ENCODE peak calls at places on chromosomes 5 and 9, in eight cellular contexts. One of them, this sample, is unnamed.

GRCh38 chr9:111056554-111056953 is 18.3 kb upstream of the LPAR1 start:
- DNase-seq in A549: no peak
- DNase-seq in ascending aorta: no peak
- DNase-seq in sigmoid colon: no peak
- DNase-seq in GM12864: no peak
- DNase-seq in MM.1S: no peak
- DNase-seq in neural progenitor cell: no peak
- DNase-seq in breast epithelium: no peak
- DNase-seq in this sample: peak

GRCh38 chr5:100777680-100778281 is 125.3 kb downstream of the ST8SIA4 start:
- DNase-seq in A549: no peak
- DNase-seq in ascending aorta: no peak
- DNase-seq in sigmoid colon: no peak
- DNase-seq in GM12864: peak
- DNase-seq in MM.1S: peak
- DNase-seq in neural progenitor cell: no peak
- DNase-seq in breast epithelium: no peak
- DNase-seq in this sample: peak

GRCh38 chr5:116577064-116577788 is 2.6 kb upstream of the SEMA6A start:
- DNase-seq in A549: no peak
- DNase-seq in ascending aorta: no peak
- DNase-seq in sigmoid colon: no peak
- DNase-seq in GM12864: peak
- DNase-seq in MM.1S: peak
- DNase-seq in neural progenitor cell: peak
- DNase-seq in breast epithelium: no peak
- DNase-seq in this sample: no peak

GRCh38 chr5:172678902-172679301 is 37.8 kb downstream of the NEURL1B start:
- DNase-seq in A549: no peak
- DNase-seq in ascending aorta: no peak
- DNase-seq in sigmoid colon: peak
- DNase-seq in GM12864: no peak
- DNase-seq in MM.1S: peak
- DNase-seq in neural progenitor cell: no peak
- DNase-seq in breast epithelium: no peak
- DNase-seq in this sample: no peak

GRCh38 chr5:78647411-78647818 is 1.2 kb downstream of the LHFPL2 start:
- DNase-seq in A549: peak
- DNase-seq in ascending aorta: no peak
- DNase-seq in sigmoid colon: peak
- DNase-seq in GM12864: no peak
- DNase-seq in MM.1S: no peak
- DNase-seq in neural progenitor cell: peak
- DNase-seq in breast epithelium: no peak
- DNase-seq in this sample: no peak

GRCh38 chr5:171706736-171707440 is 78.7 kb upstream of the SMIM23 start:
- DNase-seq in A549: no peak
- DNase-seq in ascending aorta: no peak
- DNase-seq in sigmoid colon: no peak
- DNase-seq in GM12864: no peak
- DNase-seq in MM.1S: no peak
- DNase-seq in neural progenitor cell: no peak
- DNase-seq in breast epithelium: no peak
- DNase-seq in this sample: no peak

GRCh38 chr9:136016882-136017812 is 56.0 kb upstream of the UBAC1 start:
- DNase-seq in A549: no peak
- DNase-seq in ascending aorta: no peak
- DNase-seq in sigmoid colon: peak
- DNase-seq in GM12864: no peak
- DNase-seq in MM.1S: no peak
- DNase-seq in neural progenitor cell: no peak
- DNase-seq in breast epithelium: peak
- DNase-seq in this sample: no peak

GRCh38 chr5:118778951-118779350 is 209.4 kb downstream of the DTWD2 start:
- DNase-seq in A549: no peak
- DNase-seq in ascending aorta: no peak
- DNase-seq in sigmoid colon: no peak
- DNase-seq in GM12864: no peak
- DNase-seq in MM.1S: no peak
- DNase-seq in neural progenitor cell: no peak
- DNase-seq in breast epithelium: no peak
- DNase-seq in this sample: no peak

GRCh38 chr5:124909734-124910133 is 163.3 kb upstream of the ZNF608 start:
- DNase-seq in A549: no peak
- DNase-seq in ascending aorta: no peak
- DNase-seq in sigmoid colon: no peak
- DNase-seq in GM12864: no peak
- DNase-seq in MM.1S: no peak
- DNase-seq in neural progenitor cell: no peak
- DNase-seq in breast epithelium: no peak
- DNase-seq in this sample: no peak

GRCh38 chr9:4420351-4420750 is 69.9 kb upstream of the SLC1A1 start:
- DNase-seq in A549: no peak
- DNase-seq in ascending aorta: no peak
- DNase-seq in sigmoid colon: no peak
- DNase-seq in GM12864: no peak
- DNase-seq in MM.1S: no peak
- DNase-seq in neural progenitor cell: no peak
- DNase-seq in breast epithelium: no peak
- DNase-seq in this sample: no peak

GRCh38 chr5:61578858-61579503 is 246.9 kb downstream of the ZSWIM6 start:
- DNase-seq in A549: no peak
- DNase-seq in ascending aorta: no peak
- DNase-seq in sigmoid colon: no peak
- DNase-seq in GM12864: no peak
- DNase-seq in MM.1S: no peak
- DNase-seq in neural progenitor cell: no peak
- DNase-seq in breast epithelium: no peak
- DNase-seq in this sample: no peak

GRCh38 chr5:61576556-61576955 is 244.5 kb downstream of the ZSWIM6 start:
- DNase-seq in A549: no peak
- DNase-seq in ascending aorta: no peak
- DNase-seq in sigmoid colon: no peak
- DNase-seq in GM12864: no peak
- DNase-seq in MM.1S: no peak
- DNase-seq in neural progenitor cell: no peak
- DNase-seq in breast epithelium: no peak
- DNase-seq in this sample: no peak

GRCh38 chr5:61575581-61575980 is 243.5 kb downstream of the ZSWIM6 start:
- DNase-seq in A549: no peak
- DNase-seq in ascending aorta: no peak
- DNase-seq in sigmoid colon: no peak
- DNase-seq in GM12864: no peak
- DNase-seq in MM.1S: no peak
- DNase-seq in neural progenitor cell: no peak
- DNase-seq in breast epithelium: no peak
- DNase-seq in this sample: no peak

GRCh38 chr5:61572959-61573358 is 240.9 kb downstream of the ZSWIM6 start:
- DNase-seq in A549: no peak
- DNase-seq in ascending aorta: no peak
- DNase-seq in sigmoid colon: no peak
- DNase-seq in GM12864: no peak
- DNase-seq in MM.1S: no peak
- DNase-seq in neural progenitor cell: no peak
- DNase-seq in breast epithelium: no peak
- DNase-seq in this sample: no peak

GRCh38 chr5:61575103-61575502 is 243.0 kb downstream of the ZSWIM6 start:
- DNase-seq in A549: no peak
- DNase-seq in ascending aorta: no peak
- DNase-seq in sigmoid colon: no peak
- DNase-seq in GM12864: no peak
- DNase-seq in MM.1S: no peak
- DNase-seq in neural progenitor cell: peak
- DNase-seq in breast epithelium: no peak
- DNase-seq in this sample: peak
- TF ChIP-seq CTCF in A549: no peak
- TF ChIP-seq CTCF in ascending aorta: no peak
- TF ChIP-seq CTCF in sigmoid colon: no peak
- TF ChIP-seq CTCF in GM12864: no peak
- TF ChIP-seq CTCF in MM.1S: no peak
- TF ChIP-seq CTCF in neural progenitor cell: no peak
- TF ChIP-seq CTCF in breast epithelium: no peak
- TF ChIP-seq CTCF in this sample: no peak

DNA sequence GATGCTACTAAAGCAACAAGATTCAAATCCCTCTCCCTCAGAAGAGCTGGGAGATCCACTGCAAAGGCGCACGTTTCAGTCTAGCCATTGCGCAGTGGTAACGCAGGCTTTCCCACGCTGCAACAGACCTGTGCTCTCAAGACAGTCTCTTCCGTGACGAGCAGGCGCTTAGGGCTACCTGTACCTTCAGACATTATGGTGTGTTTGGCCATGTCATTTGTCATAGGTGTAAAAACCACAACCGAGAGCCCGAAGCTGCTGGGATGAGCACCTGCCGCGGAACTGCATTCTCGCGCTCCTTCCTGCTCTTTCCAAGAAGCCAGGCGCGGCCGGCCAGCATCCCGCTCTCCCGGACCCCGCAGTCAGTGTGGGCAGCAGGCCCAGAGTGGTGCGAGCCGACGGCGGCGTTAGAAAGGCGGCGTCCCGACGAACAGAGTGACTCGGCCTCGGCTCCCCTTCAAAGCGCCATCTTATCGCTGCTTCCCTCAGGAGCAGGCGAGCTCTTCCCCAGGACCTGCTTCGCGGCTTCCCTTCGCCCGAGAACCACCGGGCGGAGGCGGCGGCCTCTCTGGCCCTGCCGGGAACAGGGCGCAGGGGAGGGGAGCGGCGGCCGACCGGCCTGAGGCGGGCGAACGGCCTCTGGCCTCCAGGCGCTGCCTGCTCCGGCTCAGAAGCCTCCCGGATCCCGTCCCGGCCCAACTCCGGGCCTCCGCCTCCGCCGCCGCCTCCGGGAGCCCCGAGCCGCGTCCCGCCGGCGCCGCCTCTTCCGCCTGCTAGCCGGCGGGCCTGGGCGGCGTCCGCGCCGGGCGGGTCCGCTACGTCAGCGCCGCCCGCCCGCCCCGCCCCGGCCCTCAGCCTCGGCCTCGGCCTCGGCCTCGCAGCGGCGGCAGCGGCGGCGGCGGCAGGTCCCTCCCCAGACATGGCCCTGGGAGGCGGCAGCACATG is at the start of gene FAM120A:
- DNase-seq in A549: peak
- DNase-seq in ascending aorta: no peak
- DNase-seq in sigmoid colon: peak
- DNase-seq in GM12864: no peak
- DNase-seq in MM.1S: peak
- DNase-seq in neural progenitor cell: peak
- DNase-seq in breast epithelium: peak
- DNase-seq in this sample: no peak
- H3K4me3 ChIP-seq in A549: peak
- H3K4me3 ChIP-seq in ascending aorta: peak
- H3K4me3 ChIP-seq in sigmoid colon: peak
- H3K4me3 ChIP-seq in GM12864: peak
- H3K4me3 ChIP-seq in MM.1S: peak
- H3K4me3 ChIP-seq in neural progenitor cell: peak
- H3K4me3 ChIP-seq in breast epithelium: peak
- H3K4me3 ChIP-seq in this sample: peak

GRCh38 chr9:133655701-133656100 is 19.5 kb downstream of the DBH start:
- DNase-seq in A549: no peak
- DNase-seq in ascending aorta: no peak
- DNase-seq in sigmoid colon: no peak
- DNase-seq in GM12864: no peak
- DNase-seq in MM.1S: no peak
- DNase-seq in neural progenitor cell: no peak
- DNase-seq in breast epithelium: no peak
- DNase-seq in this sample: no peak

GRCh38 chr9:133657120-133657661 is 21.0 kb downstream of the DBH start:
- DNase-seq in A549: no peak
- DNase-seq in ascending aorta: no peak
- DNase-seq in sigmoid colon: no peak
- DNase-seq in GM12864: no peak
- DNase-seq in MM.1S: no peak
- DNase-seq in neural progenitor cell: no peak
- DNase-seq in breast epithelium: no peak
- DNase-seq in this sample: no peak

GRCh38 chr9:133654736-133655657 is 18.8 kb downstream of the DBH start:
- DNase-seq in A549: no peak
- DNase-seq in ascending aorta: no peak
- DNase-seq in sigmoid colon: no peak
- DNase-seq in GM12864: no peak
- DNase-seq in MM.1S: no peak
- DNase-seq in neural progenitor cell: no peak
- DNase-seq in breast epithelium: no peak
- DNase-seq in this sample: no peak

GRCh38 chr9:133658442-133659431 is 22.6 kb downstream of the DBH start:
- DNase-seq in A549: peak
- DNase-seq in ascending aorta: no peak
- DNase-seq in sigmoid colon: no peak
- DNase-seq in GM12864: no peak
- DNase-seq in MM.1S: no peak
- DNase-seq in neural progenitor cell: peak
- DNase-seq in breast epithelium: no peak
- DNase-seq in this sample: no peak

GRCh38 chr9:133656211-133657119 is 20.3 kb downstream of the DBH start:
- DNase-seq in A549: no peak
- DNase-seq in ascending aorta: no peak
- DNase-seq in sigmoid colon: no peak
- DNase-seq in GM12864: no peak
- DNase-seq in MM.1S: no peak
- DNase-seq in neural progenitor cell: no peak
- DNase-seq in breast epithelium: no peak
- DNase-seq in this sample: no peak
- TF ChIP-seq CTCF in A549: no peak
- TF ChIP-seq CTCF in ascending aorta: no peak
- TF ChIP-seq CTCF in sigmoid colon: no peak
- TF ChIP-seq CTCF in GM12864: no peak
- TF ChIP-seq CTCF in MM.1S: no peak
- TF ChIP-seq CTCF in neural progenitor cell: no peak
- TF ChIP-seq CTCF in breast epithelium: no peak
- TF ChIP-seq CTCF in this sample: no peak

GRCh38 chr5:115193295-115193694 is 23.6 kb upstream of the TRIM36 start:
- DNase-seq in A549: no peak
- DNase-seq in ascending aorta: no peak
- DNase-seq in sigmoid colon: no peak
- DNase-seq in GM12864: no peak
- DNase-seq in MM.1S: no peak
- DNase-seq in neural progenitor cell: no peak
- DNase-seq in breast epithelium: no peak
- DNase-seq in this sample: no peak

GRCh38 chr5:115192098-115192497 is 22.4 kb upstream of the TRIM36 start:
- DNase-seq in A549: no peak
- DNase-seq in ascending aorta: no peak
- DNase-seq in sigmoid colon: no peak
- DNase-seq in GM12864: no peak
- DNase-seq in MM.1S: no peak
- DNase-seq in neural progenitor cell: no peak
- DNase-seq in breast epithelium: no peak
- DNase-seq in this sample: no peak

GRCh38 chr5:115189866-115190265 is 20.2 kb upstream of the TRIM36 start:
- DNase-seq in A549: no peak
- DNase-seq in ascending aorta: no peak
- DNase-seq in sigmoid colon: no peak
- DNase-seq in GM12864: no peak
- DNase-seq in MM.1S: no peak
- DNase-seq in neural progenitor cell: no peak
- DNase-seq in breast epithelium: no peak
- DNase-seq in this sample: no peak

GRCh38 chr5:115190388-115190787 is 20.7 kb upstream of the TRIM36 start:
- DNase-seq in A549: no peak
- DNase-seq in ascending aorta: no peak
- DNase-seq in sigmoid colon: no peak
- DNase-seq in GM12864: no peak
- DNase-seq in MM.1S: no peak
- DNase-seq in neural progenitor cell: no peak
- DNase-seq in breast epithelium: no peak
- DNase-seq in this sample: no peak

GRCh38 chr5:115191439-115192031 is 21.8 kb upstream of the TRIM36 start:
- DNase-seq in A549: no peak
- DNase-seq in ascending aorta: no peak
- DNase-seq in sigmoid colon: no peak
- DNase-seq in GM12864: no peak
- DNase-seq in MM.1S: no peak
- DNase-seq in neural progenitor cell: no peak
- DNase-seq in breast epithelium: no peak
- DNase-seq in this sample: no peak
- H3K4me3 ChIP-seq in A549: no peak
- H3K4me3 ChIP-seq in ascending aorta: no peak
- H3K4me3 ChIP-seq in sigmoid colon: no peak
- H3K4me3 ChIP-seq in GM12864: no peak
- H3K4me3 ChIP-seq in MM.1S: no peak
- H3K4me3 ChIP-seq in neural progenitor cell: no peak
- H3K4me3 ChIP-seq in breast epithelium: no peak
- H3K4me3 ChIP-seq in this sample: no peak

This sample was measured in BJ.